ENCODE peak calls at places on chromosomes 13 and 19, in ten cellular contexts. A is upper lobe of left lung, I is spleen, U is breast epithelium, V is K562, H is GM12878, C is suprapubic skin, Z is transverse colon, P is GM12891, M is HCT116. W is an unnamed sample.

GRCh38 chr13:27988520-27988919 is at the start of gene URAD:
- DNase-seq in I (no peak), A (peak), Z (no peak), C (no peak), P (no peak), M (no peak), H (no peak), V (no peak), U (no peak), W (no peak)

GRCh38 chr19:37943480-37943879 is 36.5 kb downstream of the SIPA1L3 start:
- DNase-seq in H (no peak), I (peak), C (no peak), M (no peak), V (peak), U (peak), Z (peak), P (no peak), A (no peak), W (no peak)

GRCh38 chr19:21595185-21595584 is 89.8 kb downstream of the ZNF429 start:
- DNase-seq in A (no peak), M (no peak), H (no peak), U (no peak), P (no peak), V (no peak), Z (no peak), I (no peak), C (no peak), W (no peak)

GRCh38 chr19:30046522-30046921 is 104.5 kb downstream of the URI1 start:
- DNase-seq in A (no peak), H (peak), V (peak), M (no peak), Z (no peak), I (no peak), P (no peak), U (no peak), C (no peak), W (no peak)

GRCh38 chr13:113152894-113153809 is 5.3 kb upstream of the PROZ start:
- DNase-seq in C (no peak), P (no peak), A (peak), M (no peak), H (no peak), I (peak), Z (peak), U (no peak), V (peak), W (no peak)

GRCh38 chr13:93309886-93310520 is 83.4 kb downstream of the GPC6 start:
- DNase-seq in U (no peak), C (no peak), Z (no peak), A (no peak), H (no peak), V (no peak), P (no peak), I (no peak), M (no peak), W (no peak)

GRCh38 chr19:7926021-7926726 is at the start of gene CTXN1:
- DNase-seq in H (no peak), U (peak), I (peak), Z (peak), C (no peak), A (peak), V (peak), M (no peak), P (peak), W (peak)

GRCh38 chr13:107730835-107731234 is 484.5 kb downstream of the LIG4 start:
- DNase-seq in U (no peak), V (no peak), C (no peak), Z (no peak), P (no peak), A (no peak), M (no peak), I (no peak), H (no peak), W (no peak)

GRCh38 chr19:18422530-18423191 is 3.5 kb downstream of the SSBP4 start:
- DNase-seq in C (no peak), Z (no peak), U (no peak), P (no peak), H (no peak), V (no peak), M (no peak), I (peak), A (no peak), W (no peak)

GRCh38 chr19:39341122-39341719 is 1.0 kb upstream of the SAMD4B start:
- DNase-seq in C (no peak), H (no peak), Z (peak), I (peak), U (no peak), M (no peak), P (no peak), A (peak), V (peak), W (no peak)

DNA sequence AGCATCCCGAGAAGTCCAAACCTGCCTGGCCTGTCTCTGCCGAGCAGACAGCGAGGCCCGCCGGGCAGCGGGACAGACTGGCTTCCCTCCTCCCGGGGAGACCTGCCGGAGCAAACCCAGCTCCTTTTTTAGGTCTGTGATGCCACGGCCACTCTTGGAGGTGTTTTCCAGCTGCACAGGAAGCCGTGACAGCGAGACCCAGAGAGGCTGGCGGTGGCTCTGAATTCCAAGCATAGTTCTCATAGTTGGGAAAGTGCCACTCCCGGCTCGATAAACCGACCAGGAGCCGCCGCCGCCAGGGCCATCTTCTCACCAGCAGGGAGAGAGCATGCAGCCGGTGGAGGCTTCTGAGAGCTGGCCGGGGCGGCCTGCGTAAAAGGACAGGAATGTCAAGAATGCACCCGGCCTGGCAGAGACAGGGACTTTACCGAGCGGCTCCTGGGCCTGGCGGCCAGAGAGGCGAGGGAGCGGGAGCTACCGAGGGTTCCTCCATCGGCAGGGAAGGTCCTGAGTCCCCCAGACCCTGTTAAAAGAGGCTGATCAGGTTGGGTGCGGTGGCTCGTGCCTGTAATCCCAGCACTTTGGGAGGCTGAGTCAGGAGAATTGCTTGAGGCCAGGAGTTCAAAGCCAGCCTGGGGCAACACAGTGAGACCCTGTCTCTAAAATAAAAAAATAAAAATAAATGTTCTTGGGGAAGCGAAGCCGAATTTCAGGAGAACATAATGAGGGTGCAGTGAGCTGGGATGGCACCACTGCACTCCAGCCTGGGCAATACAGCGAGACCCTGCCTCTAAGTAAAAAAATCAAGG is 64.9 kb downstream of the GADD45B start:
- DNase-seq in C (peak), I (peak), A (peak), U (peak), P (no peak), H (no peak), V (no peak), Z (peak), M (peak), W (no peak)
- TF ChIP-seq POLR2AphosphoS5 in C (peak), I (peak), A (peak), U (peak), P (no peak), H (no peak), V (no peak), Z (peak), M (peak), W (no peak)

DNA sequence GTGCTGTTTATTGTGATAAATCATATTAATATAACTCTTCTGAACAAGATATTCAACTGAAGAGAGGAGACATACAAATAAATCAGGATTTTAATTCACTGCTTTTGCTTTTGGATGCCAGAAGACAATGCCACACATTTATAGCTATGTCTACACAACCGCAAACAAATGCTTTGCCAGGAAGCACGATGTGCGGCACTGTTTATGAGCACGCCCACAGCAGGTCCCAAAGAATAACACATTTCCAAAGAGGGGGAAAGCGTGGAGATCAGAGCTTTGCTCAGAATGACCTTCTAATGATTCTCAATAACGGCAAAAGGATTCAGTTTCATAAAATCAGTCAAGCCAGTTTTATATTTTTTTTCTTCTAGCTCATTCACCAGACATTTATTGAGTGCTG is 16.7 kb downstream of the FAM216B start:
- DNase-seq in P (no peak), Z (no peak), C (no peak), U (no peak), V (no peak), A (no peak), I (no peak), M (no peak), H (no peak), W (no peak)
- TF ChIP-seq POLR2A in P (no peak), Z (no peak), C (no peak), U (no peak), V (no peak), A (no peak), I (no peak), M (no peak), H (no peak), W (no peak)

GRCh38 chr19:55355213-55355821 is 798 bp upstream of the COX6B2 start:
- DNase-seq in U (no peak), V (no peak), P (no peak), I (no peak), M (no peak), C (no peak), Z (no peak), H (no peak), A (no peak), W (no peak)

GRCh38 chr19:55354698-55355212 is at the start of gene COX6B2:
- DNase-seq in Z (no peak), V (no peak), M (no peak), A (no peak), P (no peak), H (no peak), C (no peak), U (no peak), I (no peak), W (no peak)

GRCh38 chr19:55352746-55353145 is 1.8 kb downstream of the COX6B2 start:
- DNase-seq in P (no peak), Z (no peak), V (no peak), A (no peak), U (no peak), H (no peak), C (no peak), I (no peak), M (no peak), W (no peak)

GRCh38 chr19:55353356-55353802 is 1.1 kb downstream of the COX6B2 start:
- DNase-seq in U (no peak), P (no peak), H (no peak), Z (no peak), I (no peak), M (no peak), V (no peak), A (no peak), C (no peak), W (no peak)

DNA sequence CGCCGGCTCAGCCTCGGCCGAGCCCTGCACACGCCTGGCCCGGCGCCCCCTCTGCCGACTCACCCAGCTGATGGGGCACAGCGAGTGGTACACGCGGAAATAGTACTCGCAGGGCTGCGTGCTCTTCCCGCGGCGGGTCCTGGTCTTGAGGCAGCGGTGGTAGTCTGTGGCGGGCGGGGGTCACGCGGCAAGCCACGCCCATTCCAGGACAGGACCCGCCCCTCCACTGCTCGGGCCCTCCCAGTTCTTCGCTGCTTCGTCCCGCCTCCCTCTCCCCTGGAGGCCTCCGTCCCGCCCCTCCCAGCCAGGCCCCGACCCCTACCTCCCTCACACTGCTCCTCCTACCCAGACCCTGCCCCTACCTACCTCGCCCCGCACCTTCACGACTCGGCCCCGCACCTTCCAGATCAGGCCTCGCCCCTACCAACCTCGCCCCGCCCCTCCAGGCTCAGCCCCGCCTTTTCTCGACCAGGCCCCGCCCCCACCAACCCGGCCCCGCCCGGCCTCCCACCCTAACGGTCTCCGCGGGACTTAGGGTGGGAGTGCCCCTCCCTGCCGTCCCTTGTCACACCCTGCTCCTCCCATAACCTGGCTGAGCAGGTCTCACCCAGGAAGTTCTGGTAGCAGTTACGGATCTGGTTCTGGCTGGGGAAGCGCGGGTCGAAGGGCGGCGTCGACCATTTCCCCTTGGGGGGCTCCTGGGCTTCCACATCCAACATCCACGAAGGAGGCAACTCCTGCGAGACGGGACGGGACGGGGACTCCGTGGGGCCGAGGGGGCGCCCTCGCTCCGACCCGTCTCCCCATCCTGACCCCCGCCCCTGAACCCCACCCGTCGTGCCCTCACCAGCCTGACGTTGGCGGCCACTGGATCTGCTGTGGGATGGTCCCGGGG is 469 bp downstream of the COX6B2 start:
- DNase-seq in I (peak), C (no peak), V (peak), U (no peak), Z (peak), P (peak), A (peak), M (peak), H (no peak), W (peak)
- TF ChIP-seq POLR2AphosphoS5 in I (no peak), C (no peak), V (no peak), U (no peak), Z (peak), P (no peak), A (no peak), M (peak), H (no peak), W (no peak)

GRCh38 chr19:10334340-10335148 is 1.2 kb upstream of the RAVER1 start:
- DNase-seq in H (no peak), U (peak), M (peak), I (peak), Z (peak), A (peak), V (peak), P (no peak), C (peak), W (peak)
- TF ChIP-seq POLR2A in H (no peak), U (no peak), M (no peak), I (no peak), Z (peak), A (peak), V (peak), P (no peak), C (no peak), W (no peak)